ENCODE peak calls at places on chromosomes 12 and 14, in four cellular contexts. M is HepG2, L is K562, X is GM12878. V is an unnamed sample.

GRCh38 chr14:86015916-86016315 is 486.0 kb downstream of the FLRT2 start:
- DNase-seq in M (no peak), L (no peak), X (no peak), V (no peak)

GRCh38 chr12:53789570-53789969 is 37.8 kb upstream of the CISTR start:
- DNase-seq in M (no peak), L (no peak), X (no peak), V (no peak)

GRCh38 chr12:93453633-93454032 is 11.9 kb upstream of the UBE2N start:
- DNase-seq in M (no peak), L (no peak), X (no peak), V (no peak)

GRCh38 chr12:119208626-119209061 is 29.9 kb downstream of the HSPB8 start:
- DNase-seq in M (peak; percentile 33), L (no peak), X (no peak), V (no peak)

GRCh38 chr12:76726626-76727025 is 37.3 kb upstream of the ZDHHC17 start:
- DNase-seq in M (no peak), L (no peak), X (no peak), V (no peak)

GRCh38 chr12:3069714-3070113 is 7.5 kb upstream of the TSPAN9 start:
- DNase-seq in M (no peak), L (no peak), X (no peak), V (no peak)

GRCh38 chr12:106022568-106023012 is 116.2 kb downstream of the NUAK1 start:
- DNase-seq in M (peak; percentile 25), L (no peak), X (no peak), V (no peak)

GRCh38 chr12:102069707-102070106 is 7.9 kb upstream of the WASHC3 start:
- DNase-seq in M (no peak), L (no peak), X (no peak), V (no peak)

GRCh38 chr14:57871487-57872080 is 5.7 kb upstream of the SLC35F4 start:
- DNase-seq in M (peak; percentile 26), L (peak; percentile 26), X (peak; percentile 2), V (peak; percentile 46)

GRCh38 chr14:92924247-92924646 is 1.3 kb downstream of the CHGA start:
- DNase-seq in M (no peak), L (no peak), X (no peak), V (no peak)

GRCh38 chr14:90398315-90398811 is 1.5 kb downstream of the CALM1 start:
- DNase-seq in M (no peak), L (peak; percentile 43), X (no peak), V (peak; percentile 43)

GRCh38 chr12:645563-646071 is 17.6 kb downstream of the NINJ2 start:
- DNase-seq in M (peak; percentile 79), L (peak; percentile 83), X (no peak), V (no peak)

GRCh38 chr14:101028971-101029667 is 125.6 kb upstream of the RTL1 start:
- DNase-seq in M (no peak), L (no peak), X (no peak), V (no peak)

GRCh38 chr14:93316716-93317115 is 16.1 kb downstream of the BTBD7 start:
- DNase-seq in M (no peak), L (no peak), X (no peak), V (no peak)

GRCh38 chr14:105314287-105315185 is at the start of gene PACS2:
- DNase-seq in M (peak; percentile 46), L (peak; percentile 85), X (no peak), V (peak; percentile 97)

GRCh38 chr12:67921286-67921685 is 68.0 kb upstream of the IFNG-AS1 start:
- DNase-seq in M (no peak), L (no peak), X (no peak), V (no peak)

GRCh38 chr12:121438905-121439304 is 39.0 kb downstream of the RNF34 start:
- DNase-seq in M (no peak), L (no peak), X (no peak), V (no peak)

GRCh38 chr14:63757211-63757610 is 29.3 kb upstream of the SGPP1 start:
- DNase-seq in M (no peak), L (no peak), X (no peak), V (no peak)

GRCh38 chr12:1083888-1084262 is 92.9 kb downstream of the ERC1 start:
- DNase-seq in M (peak; percentile 28), L (no peak), X (no peak), V (peak; percentile 56)

GRCh38 chr14:67240168-67240932 is 885 bp upstream of the PALS1 start:
- DNase-seq in M (peak; percentile 15), L (peak; percentile 10), X (no peak), V (peak; percentile 17)

GRCh38 chr14:69326611-69327010 is 66.7 kb downstream of the GALNT16 start:
- DNase-seq in M (no peak), L (no peak), X (no peak), V (no peak)

GRCh38 chr14:69328765-69329164 is 68.8 kb downstream of the GALNT16 start:
- DNase-seq in M (no peak), L (no peak), X (no peak), V (no peak)

GRCh38 chr14:69325646-69326265 is 65.8 kb downstream of the GALNT16 start:
- DNase-seq in M (no peak), L (peak; percentile 4), X (no peak), V (peak; percentile 38)

GRCh38 chr14:69327507-69327906 is 67.5 kb downstream of the GALNT16 start:
- DNase-seq in M (no peak), L (no peak), X (no peak), V (no peak)

GRCh38 chr14:69328317-69328716 is 68.4 kb downstream of the GALNT16 start:
- DNase-seq in M (no peak), L (no peak), X (no peak), V (no peak)
- TF ChIP-seq TARDBP in M (no peak), L (no peak), X (no peak), V (no peak)

GRCh38 chr14:50550294-50550693 is 9.7 kb upstream of the ATL1 start:
- DNase-seq in M (no peak), L (no peak), X (no peak), V (no peak)

GRCh38 chr14:50542941-50543418 is 10.6 kb upstream of the MAP4K5 start:
- DNase-seq in M (peak; percentile 77), L (peak; percentile 48), X (no peak), V (peak; percentile 53)

GRCh38 chr14:50545618-50546017 is 13.2 kb upstream of the MAP4K5 start:
- DNase-seq in M (peak; percentile 33), L (no peak), X (no peak), V (no peak)

GRCh38 chr14:50541159-50541567 is 8.8 kb upstream of the MAP4K5 start:
- DNase-seq in M (no peak), L (no peak), X (no peak), V (no peak)

DNA sequence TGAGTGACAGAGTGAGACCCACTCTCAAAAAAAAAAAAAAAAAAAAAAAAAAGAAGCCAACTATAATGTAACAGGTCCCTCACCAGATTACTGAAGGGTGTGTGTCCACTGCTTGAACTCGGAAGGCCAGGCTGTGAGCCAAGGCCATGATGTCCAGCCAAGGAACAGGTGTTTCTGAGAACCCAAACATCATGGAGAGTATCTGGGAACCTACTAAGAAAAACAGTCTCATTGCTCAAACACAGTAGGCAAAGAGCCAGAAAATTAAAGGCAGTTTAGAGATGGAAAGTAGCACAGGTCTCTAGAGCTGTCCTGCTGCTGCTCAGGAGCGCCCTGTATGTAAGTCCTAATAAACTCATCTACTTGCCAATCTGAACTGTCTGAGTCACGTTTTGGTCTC is 12.5 kb upstream of the MAP4K5 start:
- DNase-seq in M (no peak), L (no peak), X (no peak), V (no peak)
- TF ChIP-seq TARDBP in M (no peak), L (no peak), X (no peak), V (no peak)

DNA sequence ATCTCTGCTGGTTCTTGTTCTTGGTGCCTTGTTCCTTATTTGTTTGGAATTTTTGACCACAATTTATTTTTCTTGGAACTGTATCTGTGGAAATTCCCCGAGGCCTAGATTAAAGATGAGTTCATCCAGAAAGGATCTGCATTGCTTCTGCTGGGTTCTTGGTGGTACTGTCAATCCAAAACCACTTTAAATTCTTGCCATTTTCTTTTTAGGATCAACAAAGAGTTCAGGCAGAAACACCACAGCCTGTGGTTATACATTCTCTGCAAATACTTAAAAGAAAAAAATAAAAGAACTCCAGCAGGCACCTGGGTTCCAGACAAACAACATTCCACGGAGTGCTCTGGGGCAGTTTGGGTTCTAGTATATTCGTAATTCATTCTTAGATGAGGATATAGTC is 6.0 kb upstream of the VAMP1 start:
- DNase-seq in M (no peak), L (no peak), X (no peak), V (no peak)
- TF ChIP-seq TARDBP in M (no peak), L (no peak), X (no peak), V (no peak)

GRCh38 chr12:107384645-107385044 is 291.3 kb upstream of the CRY1 start:
- DNase-seq in M (no peak), L (no peak), X (no peak), V (peak; percentile 23)

GRCh38 chr12:107385518-107385917 is 292.2 kb upstream of the CRY1 start:
- DNase-seq in M (no peak), L (no peak), X (no peak), V (no peak)

GRCh38 chr12:107377596-107378385 is 284.4 kb upstream of the CRY1 start:
- DNase-seq in M (no peak), L (no peak), X (no peak), V (no peak)

GRCh38 chr12:107375231-107375630 is 281.9 kb upstream of the CRY1 start:
- DNase-seq in M (no peak), L (no peak), X (no peak), V (no peak)

GRCh38 chr12:107379852-107380567 is 286.7 kb upstream of the CRY1 start:
- DNase-seq in M (peak; percentile 67), L (no peak), X (no peak), V (peak; percentile 54)
- TF ChIP-seq TARDBP in M (no peak), L (no peak), X (no peak), V (no peak)

GRCh38 chr12:123131291-123131831 is 19.5 kb downstream of the PITPNM2 start:
- DNase-seq in M (no peak), L (no peak), X (no peak), V (no peak)
- TF ChIP-seq TARDBP in M (no peak), L (no peak), X (no peak), V (no peak)

DNA sequence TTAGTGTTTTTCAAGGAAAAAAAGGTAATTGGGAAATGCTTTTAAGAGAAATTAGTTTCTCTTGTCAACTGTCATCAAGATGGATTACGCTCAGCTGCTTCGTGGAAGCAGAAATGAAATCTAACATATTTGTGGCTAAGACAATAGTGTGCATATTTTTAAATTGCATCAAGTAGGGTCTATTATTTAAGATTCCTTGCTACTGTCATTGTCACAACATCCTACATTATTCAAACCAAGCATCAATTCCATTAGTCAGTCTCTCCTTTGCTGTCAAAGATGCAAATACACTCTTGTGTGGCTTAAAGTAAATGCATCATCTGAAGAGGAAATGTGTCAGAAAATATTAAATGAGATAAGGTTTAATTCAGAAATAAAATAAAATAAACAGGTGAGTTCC is 1277.6 kb upstream of the SEL1L start:
- DNase-seq in M (no peak), L (no peak), X (no peak), V (no peak)
- TF ChIP-seq TARDBP in M (no peak), L (no peak), X (no peak), V (no peak)

V was measured in HEK293T.